ENCODE peak calls at places on chromosomes 6 and 20, in seven cellular contexts. I, R, Z, Q, N, B and T are unnamed samples.

GRCh38 chr20:58018590-58018989 is 209.9 kb downstream of the ANKRD60 start:
- DNase-seq in N (no peak), I (no peak), R (no peak), Q (no peak), B (no peak), Z (no peak), T (no peak)

GRCh38 chr20:63470410-63470809 is 2.0 kb downstream of the KCNQ2 start:
- DNase-seq in I (no peak), R (no peak), Z (no peak), Q (no peak), N (no peak), B (no peak), T (no peak)

GRCh38 chr20:1169224-1169623 is 15.6 kb downstream of the TMEM74B start:
- DNase-seq in N (no peak), R (no peak), Q (no peak), I (no peak), B (no peak), Z (no peak), T (no peak)

GRCh38 chr6:132456700-132457143 is 55.4 kb upstream of the MOXD1 start:
- DNase-seq in I (peak), N (no peak), R (no peak), Z (no peak), B (no peak), Q (peak), T (no peak)

GRCh38 chr6:63731946-63732735 is 96.5 kb downstream of the PHF3 start:
- DNase-seq in Q (no peak), Z (no peak), I (no peak), R (peak), N (no peak), B (peak), T (peak)

GRCh38 chr20:62201173-62202082 is 18.6 kb downstream of the MTG2 start:
- DNase-seq in Q (no peak), Z (no peak), N (no peak), B (no peak), I (no peak), R (no peak), T (no peak)

GRCh38 chr6:38162493-38163185 is 343.1 kb downstream of the ZFAND3 start:
- DNase-seq in Z (no peak), Q (no peak), B (no peak), I (no peak), R (no peak), N (no peak), T (no peak)

GRCh38 chr6:167548451-167548850 is 223.6 kb downstream of the TTLL2 start:
- DNase-seq in Z (no peak), I (no peak), R (no peak), Q (no peak), B (peak), N (no peak), T (no peak)

GRCh38 chr6:42423244-42423643 is 28.5 kb downstream of the TRERF1 start:
- DNase-seq in I (no peak), B (no peak), Q (no peak), N (no peak), Z (no peak), R (no peak), T (no peak)

DNA sequence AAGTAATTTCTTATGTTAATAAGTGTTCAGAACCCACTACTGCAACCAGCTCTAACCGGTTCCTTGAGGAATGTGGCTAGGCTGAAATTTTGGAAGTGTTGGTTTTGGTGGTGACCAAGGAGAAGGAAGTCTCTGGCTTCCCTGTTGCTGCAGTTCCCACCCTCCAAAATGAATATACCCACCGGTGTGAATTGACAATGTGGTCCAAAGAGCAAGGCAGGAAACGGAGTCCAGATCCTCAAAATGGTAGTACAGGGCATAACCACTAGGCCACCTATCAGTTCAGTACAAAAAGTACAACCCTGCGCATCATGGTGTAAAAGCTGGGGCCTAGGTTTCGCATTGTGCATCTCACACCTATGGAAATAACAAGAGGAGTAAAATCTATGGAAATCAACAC is 2.8 kb downstream of the ADNP start:
- DNase-seq in R (no peak), Z (no peak), B (no peak), Q (no peak), N (no peak), I (no peak), T (no peak)
- H3K4me3 ChIP-seq in R (peak), Z (no peak), B (peak), Q (peak), N (peak), I (peak), T (peak)

GRCh38 chr6:166251196-166251595 is 57.0 kb downstream of the PRR18 start:
- DNase-seq in N (no peak), Z (no peak), R (no peak), Q (no peak), I (no peak), B (no peak), T (no peak)
- H3K4me3 ChIP-seq in N (no peak), Z (no peak), R (no peak), Q (no peak), I (no peak), B (no peak), T (no peak)

DNA sequence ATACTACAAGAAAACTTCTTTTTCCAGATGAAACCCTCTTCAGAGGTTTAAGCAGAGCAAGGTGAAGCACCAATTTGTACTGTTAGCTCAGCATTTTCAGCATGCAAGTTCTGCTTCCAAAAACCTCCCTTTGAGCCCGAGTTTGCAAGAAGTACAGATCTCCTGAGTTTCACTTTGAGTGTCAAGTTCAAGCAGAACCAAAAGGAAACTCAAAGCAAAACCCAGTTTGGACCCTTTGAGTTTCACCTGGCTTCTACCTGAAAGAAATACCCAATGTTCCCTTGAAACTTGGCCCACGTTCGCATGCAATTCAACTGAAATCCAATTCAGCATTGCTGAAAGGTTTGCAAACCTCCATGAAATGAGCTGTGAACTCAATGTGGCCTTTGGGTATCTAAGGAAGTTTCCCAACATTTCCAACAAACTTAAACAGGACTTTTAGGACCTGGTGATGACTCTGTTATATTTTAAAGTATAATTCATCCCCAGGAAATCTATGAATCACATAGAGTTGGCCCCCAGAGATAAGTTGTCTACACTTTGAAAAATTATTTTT is 62.9 kb upstream of the HBS1L start:
- DNase-seq in Z (no peak), B (no peak), N (no peak), Q (no peak), I (no peak), R (no peak), T (no peak)
- H3K4me3 ChIP-seq in Z (no peak), B (no peak), N (no peak), Q (no peak), I (no peak), R (no peak), T (no peak)

GRCh38 chr6:113363866-113364265 is 493.3 kb upstream of the MARCKS start:
- DNase-seq in R (peak), Q (no peak), N (no peak), Z (no peak), I (peak), B (peak), T (peak)

GRCh38 chr6:113361014-113361645 is 496.0 kb upstream of the MARCKS start:
- DNase-seq in Q (no peak), Z (no peak), B (peak), N (no peak), I (peak), R (peak), T (peak)

GRCh38 chr6:113364781-113365545 is 492.2 kb upstream of the MARCKS start:
- DNase-seq in B (peak), I (peak), N (no peak), Q (no peak), Z (no peak), R (peak), T (peak)

GRCh38 chr6:113359155-113360140 is 497.7 kb upstream of the MARCKS start:
- DNase-seq in Z (no peak), Q (no peak), N (no peak), I (peak), B (peak), R (no peak), T (peak)

DNA sequence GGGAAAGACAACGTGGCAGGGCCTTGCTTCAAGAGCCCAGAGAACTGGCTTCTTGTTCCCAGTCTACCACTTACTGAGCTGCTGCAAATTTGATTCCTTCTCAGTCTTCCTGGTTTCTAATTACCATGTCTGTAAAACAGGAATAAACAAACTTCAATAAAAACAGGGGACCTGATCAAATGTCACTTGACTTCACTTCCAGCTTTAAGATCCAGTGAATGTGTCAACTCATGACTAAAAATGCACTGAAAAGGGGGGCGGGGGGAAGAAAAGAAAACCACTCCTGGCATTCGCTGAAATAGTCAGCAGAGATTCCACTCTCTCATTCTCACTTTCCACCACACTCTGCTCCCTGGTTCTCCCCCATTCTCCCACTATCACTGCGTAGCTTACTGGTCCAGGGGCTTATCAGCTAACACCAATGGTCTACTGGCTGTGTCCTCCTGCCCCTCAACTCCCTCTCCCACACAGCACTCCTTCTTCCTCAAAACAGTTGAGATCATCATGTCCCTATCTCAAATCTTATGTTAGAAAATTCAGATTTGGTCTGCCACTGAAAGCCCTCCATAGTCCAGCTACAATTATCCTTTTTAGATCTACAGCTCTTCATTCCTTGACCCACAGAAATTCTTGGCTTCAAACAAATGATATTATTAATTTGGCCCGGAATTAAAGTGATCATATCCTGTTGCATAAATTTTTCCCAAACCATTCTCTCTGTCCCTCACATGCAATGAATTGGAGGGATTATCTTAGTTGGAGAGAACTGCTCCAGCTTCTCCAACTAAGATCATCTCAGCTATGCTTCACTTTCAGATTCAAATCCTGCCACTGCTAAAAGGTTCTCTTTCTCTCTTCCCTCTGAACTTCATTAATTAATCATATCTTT is 494.4 kb upstream of the MARCKS start:
- DNase-seq in R (peak), B (peak), N (no peak), Z (no peak), I (peak), Q (no peak), T (peak)
- H3K4me3 ChIP-seq in R (no peak), B (no peak), N (no peak), Z (no peak), I (no peak), Q (no peak), T (no peak)

GRCh38 chr20:46018611-46019010 is 9.9 kb downstream of the MMP9 start:
- DNase-seq in R (no peak), Q (no peak), Z (no peak), I (no peak), N (no peak), B (no peak), T (no peak)

GRCh38 chr20:46020515-46020914 is 8.5 kb upstream of the SLC12A5 start:
- DNase-seq in N (no peak), I (no peak), Q (no peak), R (no peak), B (no peak), Z (no peak), T (no peak)

GRCh38 chr20:46014517-46015396 is 6.0 kb downstream of the MMP9 start:
- DNase-seq in N (no peak), Q (no peak), I (no peak), B (no peak), R (no peak), Z (no peak), T (no peak)

GRCh38 chr20:46013826-46014516 is 5.3 kb downstream of the MMP9 start:
- DNase-seq in R (peak), I (peak), N (no peak), B (no peak), Z (peak), Q (no peak), T (peak)

DNA sequence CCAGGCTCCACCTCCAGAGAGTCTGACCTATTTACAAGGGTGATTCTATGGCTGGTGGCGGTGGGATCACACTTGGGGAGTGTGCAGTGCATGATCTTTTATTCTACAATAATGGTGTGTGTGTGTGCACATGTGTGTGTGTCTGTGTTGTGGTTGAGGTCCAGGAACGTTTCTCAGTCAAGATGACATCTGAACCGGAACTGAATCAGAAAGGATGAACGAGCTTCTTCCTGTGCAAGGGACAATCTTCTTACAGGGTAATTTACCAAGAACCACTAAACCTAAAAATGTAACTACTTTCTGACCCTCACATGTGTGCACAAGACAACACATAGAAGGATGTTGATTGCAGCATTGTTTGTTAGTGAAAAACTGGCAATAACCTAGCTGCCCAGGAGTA is 8.6 kb downstream of the MMP9 start:
- DNase-seq in N (no peak), B (no peak), R (no peak), I (no peak), Q (no peak), Z (no peak), T (no peak)
- H3K4me3 ChIP-seq in N (no peak), B (no peak), R (no peak), I (no peak), Q (no peak), Z (no peak), T (no peak)

GRCh38 chr20:49380245-49380875 is 102.1 kb downstream of the KCNB1 start:
- DNase-seq in B (no peak), Q (no peak), R (no peak), N (no peak), Z (no peak), I (no peak), T (no peak)
- H3K4me3 ChIP-seq in B (no peak), Q (no peak), R (no peak), N (no peak), Z (no peak), I (no peak), T (no peak)

GRCh38 chr6:90412538-90413369 is 116.1 kb upstream of the BACH2 start:
- DNase-seq in B (no peak), Q (no peak), I (no peak), N (no peak), R (no peak), Z (no peak), T (no peak)

GRCh38 chr6:90413867-90414266 is 117.2 kb upstream of the BACH2 start:
- DNase-seq in N (no peak), I (no peak), Q (no peak), R (no peak), B (peak), Z (peak), T (peak)

GRCh38 chr6:90415178-90415577 is 118.5 kb upstream of the BACH2 start:
- DNase-seq in Z (no peak), B (no peak), N (no peak), I (no peak), Q (no peak), R (no peak), T (no peak)

GRCh38 chr6:90414352-90414751 is 117.7 kb upstream of the BACH2 start:
- DNase-seq in Q (no peak), I (no peak), Z (no peak), R (no peak), N (no peak), B (no peak), T (no peak)

DNA sequence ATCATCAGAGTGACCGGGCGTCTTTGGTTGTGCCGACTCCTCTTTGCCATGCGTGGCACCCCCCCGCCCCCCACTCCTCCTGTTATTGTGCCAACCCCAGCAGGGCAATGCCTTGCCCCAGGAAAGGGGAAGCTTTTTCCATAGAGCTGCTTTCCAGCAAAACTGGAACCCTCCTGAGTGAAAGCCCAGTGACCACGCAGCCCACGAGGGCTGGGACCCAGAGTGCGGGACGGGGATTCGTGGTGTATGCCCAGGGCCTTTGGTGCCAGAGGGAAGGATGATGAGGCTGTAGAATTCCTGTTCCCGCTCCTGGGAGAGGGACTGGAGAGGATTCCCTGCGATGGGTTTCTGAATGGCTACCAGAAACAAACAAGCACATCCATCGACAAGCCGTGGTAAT is 116.8 kb upstream of the BACH2 start:
- DNase-seq in B (no peak), N (no peak), Z (no peak), I (no peak), R (no peak), Q (no peak), T (no peak)
- H3K4me3 ChIP-seq in B (peak), N (peak), Z (peak), I (no peak), R (peak), Q (peak), T (peak)